ENCODE peak calls at places on chromosomes 11 and 22, in ten cellular contexts. P is A549, Q is heart left ventricle, D is transverse colon, O is IMR-90, F is suprapubic skin, V is body of pancreas, R is HCT116, B is sigmoid colon, G is tibial nerve. E is an unnamed sample.

GRCh38 chr22:46071451-46072029 is 78.8 kb upstream of the PPARA start:
- DNase-seq in P (peak; percentile 92), Q (peak; percentile 95), D (peak; percentile 89), O (peak; percentile 90), F (peak; percentile 96), V (peak; percentile 93), R (peak; percentile 80), B (peak; percentile 97), G (peak; percentile 93), E (peak; percentile 97)

GRCh38 chr11:121435132-121435531 is 17.0 kb upstream of the SORL1 start:
- DNase-seq in P (no peak), Q (no peak), D (no peak), O (no peak), F (no peak), V (no peak), R (no peak), B (no peak), G (no peak), E (no peak)

GRCh38 chr11:125679397-125679796 is 1.2 kb downstream of the ACRV1 start:
- DNase-seq in P (no peak), Q (no peak), D (no peak), O (peak; percentile 13), F (no peak), V (no peak), R (peak; percentile 3), B (no peak), G (no peak), E (no peak)

GRCh38 chr22:24423519-24424000 is 3.8 kb upstream of the ADORA2A start:
- DNase-seq in P (peak; percentile 21), Q (peak; percentile 62), D (peak; percentile 56), O (no peak), F (no peak), V (peak; percentile 54), R (no peak), B (peak; percentile 72), G (no peak), E (no peak)

GRCh38 chr11:130516868-130517505 is 68.5 kb downstream of the ADAMTS15 start:
- DNase-seq in P (no peak), Q (no peak), D (no peak), O (no peak), F (no peak), V (no peak), R (no peak), B (no peak), G (no peak), E (no peak)

GRCh38 chr11:57523419-57523818 is 7.1 kb downstream of the TIMM10 start:
- DNase-seq in P (no peak), Q (no peak), D (no peak), O (no peak), F (no peak), V (no peak), R (no peak), B (no peak), G (no peak), E (no peak)

GRCh38 chr11:118224512-118225180 is at the start of gene JAML:
- DNase-seq in P (no peak), Q (no peak), D (peak; percentile 60), O (no peak), F (no peak), V (no peak), R (no peak), B (no peak), G (no peak), E (no peak)

GRCh38 chr11:19597194-19597593 is 115.4 kb upstream of the NAV2 start:
- DNase-seq in P (no peak), Q (no peak), D (no peak), O (peak; percentile 85), F (no peak), V (no peak), R (no peak), B (no peak), G (no peak), E (no peak)

GRCh38 chr22:25564979-25565677 is 653 bp downstream of the GRK3 start:
- DNase-seq in P (peak; percentile 20), Q (peak; percentile 38), D (peak; percentile 17), O (no peak), F (no peak), V (peak; percentile 38), R (no peak), B (peak; percentile 70), G (no peak), E (peak; percentile 24)

GRCh38 chr11:36996795-36997194 is 398.8 kb upstream of the RAG2 start:
- DNase-seq in P (no peak), Q (no peak), D (no peak), O (no peak), F (no peak), V (no peak), R (no peak), B (no peak), G (no peak), E (no peak)

GRCh38 chr22:32661737-32662586 is 139.5 kb upstream of the TIMP3 start:
- DNase-seq in P (no peak), Q (no peak), D (no peak), O (peak; percentile 79), F (no peak), V (no peak), R (no peak), B (no peak), G (no peak), E (no peak)

GRCh38 chr22:27312567-27313507 is 488.7 kb downstream of the MN1 start:
- DNase-seq in P (no peak), Q (no peak), D (no peak), O (no peak), F (no peak), V (no peak), R (no peak), B (no peak), G (no peak), E (no peak)
- H3K27ac ChIP-seq in P (no peak overlapping the region), Q (no peak overlapping the region), D (no peak overlapping the region), O (no peak overlapping the region), F (no peak overlapping the region), V (no peak overlapping the region), R (no peak overlapping the region), B (no peak overlapping the region), G (no peak overlapping the region), E (no peak overlapping the region)

GRCh38 chr11:33015621-33016551 is at the start of gene DEPDC7:
- DNase-seq in P (peak; percentile 92), Q (peak; percentile 78), D (peak; percentile 90), O (peak; percentile 82), F (peak; percentile 90), V (peak; percentile 93), R (peak; percentile 75), B (peak; percentile 94), G (peak; percentile 81), E (peak; percentile 85)

GRCh38 chr11:33016654-33017053 is 976 bp downstream of the DEPDC7 start:
- DNase-seq in P (no peak), Q (no peak), D (no peak), O (no peak), F (no peak), V (no peak), R (no peak), B (no peak), G (no peak), E (no peak)

GRCh38 chr11:33018005-33018404 is 2.3 kb downstream of the DEPDC7 start:
- DNase-seq in P (no peak), Q (no peak), D (no peak), O (no peak), F (no peak), V (no peak), R (no peak), B (no peak), G (no peak), E (no peak)

GRCh38 chr11:33018840-33019239 is 3.2 kb downstream of the DEPDC7 start:
- DNase-seq in P (no peak), Q (no peak), D (no peak), O (no peak), F (no peak), V (no peak), R (no peak), B (no peak), G (no peak), E (no peak)

GRCh38 chr11:33017478-33017877 is 1.8 kb downstream of the DEPDC7 start:
- DNase-seq in P (no peak), Q (no peak), D (no peak), O (no peak), F (no peak), V (no peak), R (no peak), B (no peak), G (no peak), E (no peak)
- TF ChIP-seq POLR2A in P (no peak), Q (no peak), D (no peak), O (no peak), F (no peak), V (no peak), R (no peak), B (no peak), G (no peak), E (no peak)

GRCh38 chr11:40029406-40029805 is 1430.0 kb downstream of the LRRC4C start:
- DNase-seq in P (no peak), Q (no peak), D (peak; percentile 10), O (no peak), F (no peak), V (no peak), R (no peak), B (no peak), G (no peak), E (no peak)

GRCh38 chr11:40032331-40032730 is 1427.1 kb downstream of the LRRC4C start:
- DNase-seq in P (no peak), Q (no peak), D (no peak), O (no peak), F (no peak), V (no peak), R (no peak), B (no peak), G (no peak), E (no peak)

GRCh38 chr11:40030867-40031266 is 1428.6 kb downstream of the LRRC4C start:
- DNase-seq in P (no peak), Q (no peak), D (no peak), O (no peak), F (no peak), V (no peak), R (no peak), B (no peak), G (no peak), E (no peak)

GRCh38 chr11:40027737-40028136 is 1431.7 kb downstream of the LRRC4C start:
- DNase-seq in P (no peak), Q (no peak), D (no peak), O (no peak), F (no peak), V (no peak), R (no peak), B (no peak), G (no peak), E (no peak)
- H3K27ac ChIP-seq in P (no peak overlapping the region), Q (no peak overlapping the region), D (no peak overlapping the region), O (no peak overlapping the region), F (no peak overlapping the region), V (no peak overlapping the region), R (no peak overlapping the region), B (no peak overlapping the region), G (no peak overlapping the region), E (no peak overlapping the region)

DNA sequence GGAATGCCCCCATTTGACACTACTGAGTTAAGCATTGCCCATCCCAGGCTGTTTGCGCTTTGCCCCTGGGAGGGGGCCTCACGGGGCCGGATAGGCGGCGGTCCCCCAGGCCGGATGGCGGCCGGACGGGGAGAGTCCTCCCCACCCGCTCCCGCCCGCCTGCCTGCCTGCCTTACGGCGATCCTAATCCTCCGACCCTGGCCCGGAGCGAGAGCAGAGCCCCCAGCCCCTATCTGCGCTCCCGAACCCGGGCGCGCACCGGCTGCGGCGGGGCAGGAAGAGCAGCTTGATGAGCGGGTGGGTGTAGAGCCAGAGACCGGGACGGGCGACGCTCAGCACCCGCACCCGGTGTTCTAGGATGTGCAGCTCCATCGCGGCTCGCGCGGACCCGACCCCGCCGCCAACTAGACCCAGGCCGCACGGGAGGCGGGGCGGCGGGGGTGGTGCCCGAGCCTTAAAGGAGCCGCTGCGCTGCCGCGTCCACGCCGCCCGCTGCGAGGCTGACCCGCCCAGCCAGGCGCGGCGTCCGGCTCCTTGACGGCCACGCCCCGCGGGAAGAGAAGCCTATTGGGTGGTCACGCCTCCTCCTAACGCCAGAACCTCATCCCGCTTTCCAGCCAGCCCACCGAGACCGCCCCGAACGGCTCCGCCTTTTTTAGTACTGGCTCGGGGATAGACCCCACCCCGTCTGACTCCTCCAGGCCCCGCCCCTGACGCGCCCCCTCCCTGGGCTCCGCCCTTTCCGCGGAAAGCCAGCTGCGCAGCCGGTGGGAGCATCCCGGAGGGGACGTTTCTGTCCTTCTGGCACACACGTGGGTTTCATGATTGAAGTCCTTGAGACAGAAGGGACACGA is at the start of gene CASTOR1:
- DNase-seq in P (peak; percentile 96), Q (peak; percentile 99), D (peak; percentile 99), O (peak; percentile 97), F (peak; percentile 99), V (peak; percentile 99), R (peak; percentile 96), B (peak; percentile 100), G (peak; percentile 99), E (peak; percentile 99)
- TF ChIP-seq POLR2A in P (peak; percentile 36), Q (peak; percentile 68), D (peak; percentile 59), O (no peak), F (peak; percentile 62), V (peak; percentile 85), R (no peak), B (peak; percentile 81), G (peak; percentile 63), E (peak; percentile 88)

E was measured in uterus.